ENCODE peak calls at places on chromosomes 3 and 15, in six cellular contexts. One of them, this sample, is unnamed.

GRCh38 chr3:63279442-63279841 is 1.3 kb downstream of the SYNPR start:
- DNase-seq in HCT116: no peak
- DNase-seq in H1: no peak
- DNase-seq in HepG2: no peak
- DNase-seq in SK-N-SH: no peak
- DNase-seq in GM12878: no peak
- DNase-seq in this sample: no peak

GRCh38 chr3:42066516-42067181 is 24.5 kb upstream of the TRAK1 start:
- DNase-seq in HepG2: peak
- DNase-seq in H1: no peak
- DNase-seq in HCT116: no peak
- DNase-seq in GM12878: no peak
- DNase-seq in SK-N-SH: peak
- DNase-seq in this sample: no peak

GRCh38 chr15:89132611-89133242 is 44.5 kb downstream of the ABHD2 start:
- DNase-seq in SK-N-SH: no peak
- DNase-seq in HepG2: peak
- DNase-seq in H1: no peak
- DNase-seq in GM12878: no peak
- DNase-seq in HCT116: no peak
- DNase-seq in this sample: no peak

GRCh38 chr3:52221563-52222318 is 3.7 kb downstream of the TLR9 start:
- DNase-seq in SK-N-SH: no peak
- DNase-seq in GM12878: no peak
- DNase-seq in HCT116: no peak
- DNase-seq in H1: no peak
- DNase-seq in HepG2: no peak
- DNase-seq in this sample: no peak

GRCh38 chr3:64696896-64697295 is 9.1 kb upstream of the ADAMTS9 start:
- DNase-seq in HepG2: no peak
- DNase-seq in H1: no peak
- DNase-seq in HCT116: no peak
- DNase-seq in GM12878: no peak
- DNase-seq in SK-N-SH: no peak
- DNase-seq in this sample: no peak

GRCh38 chr15:56933420-56934210 is 15.2 kb downstream of the TCF12 start:
- DNase-seq in HepG2: no peak
- DNase-seq in HCT116: no peak
- DNase-seq in GM12878: no peak
- DNase-seq in H1: no peak
- DNase-seq in SK-N-SH: no peak
- DNase-seq in this sample: no peak

GRCh38 chr3:158094235-158094916 is 11.8 kb downstream of the SHOX2 start:
- DNase-seq in GM12878: no peak
- DNase-seq in HepG2: no peak
- DNase-seq in HCT116: no peak
- DNase-seq in SK-N-SH: no peak
- DNase-seq in H1: no peak
- DNase-seq in this sample: no peak

GRCh38 chr3:38627956-38628355 is 21.5 kb downstream of the SCN5A start:
- DNase-seq in H1: no peak
- DNase-seq in HCT116: no peak
- DNase-seq in GM12878: no peak
- DNase-seq in HepG2: peak
- DNase-seq in SK-N-SH: peak
- DNase-seq in this sample: peak

GRCh38 chr3:27326211-27326948 is 42.8 kb downstream of the NEK10 start:
- DNase-seq in HepG2: no peak
- DNase-seq in HCT116: no peak
- DNase-seq in GM12878: no peak
- DNase-seq in SK-N-SH: no peak
- DNase-seq in H1: no peak
- DNase-seq in this sample: no peak

GRCh38 chr3:42702982-42703694 is 540 bp upstream of the HHATL start:
- DNase-seq in H1: no peak
- DNase-seq in HCT116: no peak
- DNase-seq in GM12878: no peak
- DNase-seq in SK-N-SH: peak
- DNase-seq in HepG2: no peak
- DNase-seq in this sample: no peak

GRCh38 chr3:141450727-141451378 is 36.0 kb upstream of the RASA2 start:
- DNase-seq in GM12878: no peak
- DNase-seq in HepG2: no peak
- DNase-seq in H1: no peak
- DNase-seq in SK-N-SH: no peak
- DNase-seq in HCT116: no peak
- DNase-seq in this sample: no peak

GRCh38 chr3:126356373-126357298 is 572 bp downstream of the KLF15 start:
- DNase-seq in HCT116: no peak
- DNase-seq in GM12878: no peak
- DNase-seq in H1: no peak
- DNase-seq in SK-N-SH: peak
- DNase-seq in HepG2: no peak
- DNase-seq in this sample: peak

GRCh38 chr3:124217542-124217941 is 225.6 kb upstream of the ROPN1 start:
- DNase-seq in HepG2: peak
- DNase-seq in SK-N-SH: no peak
- DNase-seq in H1: no peak
- DNase-seq in GM12878: no peak
- DNase-seq in HCT116: peak
- DNase-seq in this sample: peak

GRCh38 chr3:67521053-67521646 is 133.3 kb downstream of the SUCLG2 start:
- DNase-seq in GM12878: no peak
- DNase-seq in SK-N-SH: no peak
- DNase-seq in HepG2: no peak
- DNase-seq in HCT116: no peak
- DNase-seq in H1: no peak
- DNase-seq in this sample: no peak

GRCh38 chr15:98888839-98889479 is 118.6 kb downstream of the PGPEP1L start:
- DNase-seq in HCT116: no peak
- DNase-seq in GM12878: no peak
- DNase-seq in SK-N-SH: no peak
- DNase-seq in HepG2: no peak
- DNase-seq in H1: no peak
- DNase-seq in this sample: no peak

GRCh38 chr3:23663246-23663645 is 142.5 kb upstream of the UBE2E1 start:
- DNase-seq in GM12878: no peak
- DNase-seq in HCT116: no peak
- DNase-seq in HepG2: no peak
- DNase-seq in H1: no peak
- DNase-seq in SK-N-SH: no peak
- DNase-seq in this sample: no peak

GRCh38 chr15:58931985-58932384 is 1.5 kb downstream of the SLTM start:
- DNase-seq in HCT116: no peak
- DNase-seq in GM12878: peak
- DNase-seq in H1: no peak
- DNase-seq in HepG2: peak
- DNase-seq in SK-N-SH: peak
- DNase-seq in this sample: peak

GRCh38 chr3:102466001-102466400 is 31.2 kb downstream of the ZPLD1 start:
- DNase-seq in H1: no peak
- DNase-seq in HCT116: peak
- DNase-seq in GM12878: no peak
- DNase-seq in HepG2: no peak
- DNase-seq in SK-N-SH: no peak
- DNase-seq in this sample: no peak

GRCh38 chr15:87671289-87671688 is 585.2 kb downstream of the NTRK3 start:
- DNase-seq in HepG2: no peak
- DNase-seq in SK-N-SH: no peak
- DNase-seq in HCT116: no peak
- DNase-seq in H1: no peak
- DNase-seq in GM12878: no peak
- DNase-seq in this sample: no peak

GRCh38 chr15:87667643-87668042 is 588.9 kb downstream of the NTRK3 start:
- DNase-seq in HCT116: no peak
- DNase-seq in H1: no peak
- DNase-seq in SK-N-SH: no peak
- DNase-seq in GM12878: no peak
- DNase-seq in HepG2: no peak
- DNase-seq in this sample: no peak

GRCh38 chr15:87669846-87670245 is 586.7 kb downstream of the NTRK3 start:
- DNase-seq in H1: no peak
- DNase-seq in HCT116: no peak
- DNase-seq in GM12878: no peak
- DNase-seq in SK-N-SH: no peak
- DNase-seq in HepG2: no peak
- DNase-seq in this sample: no peak

DNA sequence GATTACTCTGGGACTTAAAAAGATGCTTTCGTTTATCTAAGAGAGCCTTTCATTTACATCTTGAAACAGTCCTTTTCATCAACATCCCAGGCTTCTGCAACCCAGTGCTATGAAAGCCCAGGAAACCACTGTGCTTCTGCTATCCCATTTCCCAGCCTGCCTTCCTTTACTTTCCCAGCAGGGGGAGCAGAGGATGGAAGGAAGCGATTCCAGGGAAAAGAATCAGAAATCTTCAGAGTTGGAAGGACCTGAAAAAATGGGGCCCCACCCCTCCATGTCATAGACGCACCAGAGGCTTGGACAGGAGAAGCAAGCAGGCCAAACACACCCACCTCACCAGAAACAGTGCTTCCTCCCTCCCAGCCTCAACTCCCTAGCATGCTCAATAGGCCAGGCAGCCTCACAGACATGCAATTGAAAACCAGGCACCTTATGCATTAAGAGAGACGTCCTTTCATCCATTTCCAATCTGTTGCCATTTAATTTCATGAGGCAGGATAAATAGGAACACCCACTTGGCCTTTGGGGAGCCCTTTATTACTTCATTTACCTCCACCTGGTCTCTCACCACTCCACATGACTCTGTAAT is 584.1 kb downstream of the NTRK3 start:
- DNase-seq in GM12878: no peak
- DNase-seq in HCT116: no peak
- DNase-seq in SK-N-SH: peak
- DNase-seq in H1: peak
- DNase-seq in HepG2: no peak
- DNase-seq in this sample: peak
- TF ChIP-seq JUND in GM12878: no peak
- TF ChIP-seq JUND in HCT116: no peak
- TF ChIP-seq JUND in SK-N-SH: no peak
- TF ChIP-seq JUND in H1: no peak
- TF ChIP-seq JUND in HepG2: no peak
- TF ChIP-seq JUND in this sample: no peak

DNA sequence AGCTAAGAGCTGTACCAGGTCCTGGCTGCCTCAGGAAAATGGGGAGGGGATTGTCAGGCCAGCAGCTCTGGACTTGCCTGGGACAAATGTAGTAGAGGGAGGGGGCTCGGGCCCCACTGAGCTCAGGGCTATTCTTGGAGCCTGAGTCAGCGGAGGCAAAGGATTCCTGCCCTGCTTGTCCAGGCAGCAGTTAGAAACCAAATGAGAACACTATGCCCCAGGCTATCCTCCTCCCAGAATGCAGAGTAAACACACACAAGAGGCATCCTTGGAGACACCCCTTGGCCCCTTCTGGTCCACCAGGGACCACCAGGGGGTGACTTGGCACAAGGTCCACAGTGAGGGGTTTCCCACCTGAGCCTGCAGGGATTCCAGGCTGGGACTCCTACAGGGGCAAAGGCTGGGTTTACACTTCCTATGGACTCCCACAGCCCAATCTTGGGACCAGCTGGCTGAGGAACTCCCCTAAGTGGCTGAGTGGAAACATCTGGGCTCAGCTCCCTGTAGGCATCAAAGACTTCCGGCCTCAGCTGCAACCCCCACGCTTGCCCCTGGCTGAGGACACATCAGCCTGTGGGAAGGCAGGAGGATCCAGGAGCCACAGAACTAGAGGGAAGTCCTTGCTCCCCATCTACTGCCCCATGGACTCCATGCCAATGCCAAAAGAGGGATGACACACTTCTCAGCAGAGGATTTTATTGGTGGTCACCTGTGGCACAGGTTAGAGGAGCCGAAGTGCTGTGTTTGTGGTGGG is 3.4 kb upstream of the COL7A1 start:
- DNase-seq in HCT116: no peak
- DNase-seq in HepG2: no peak
- DNase-seq in H1: no peak
- DNase-seq in GM12878: no peak
- DNase-seq in SK-N-SH: no peak
- DNase-seq in this sample: peak
- TF ChIP-seq JUND in HCT116: no peak
- TF ChIP-seq JUND in HepG2: no peak
- TF ChIP-seq JUND in H1: no peak
- TF ChIP-seq JUND in GM12878: no peak
- TF ChIP-seq JUND in SK-N-SH: no peak
- TF ChIP-seq JUND in this sample: no peak

DNA sequence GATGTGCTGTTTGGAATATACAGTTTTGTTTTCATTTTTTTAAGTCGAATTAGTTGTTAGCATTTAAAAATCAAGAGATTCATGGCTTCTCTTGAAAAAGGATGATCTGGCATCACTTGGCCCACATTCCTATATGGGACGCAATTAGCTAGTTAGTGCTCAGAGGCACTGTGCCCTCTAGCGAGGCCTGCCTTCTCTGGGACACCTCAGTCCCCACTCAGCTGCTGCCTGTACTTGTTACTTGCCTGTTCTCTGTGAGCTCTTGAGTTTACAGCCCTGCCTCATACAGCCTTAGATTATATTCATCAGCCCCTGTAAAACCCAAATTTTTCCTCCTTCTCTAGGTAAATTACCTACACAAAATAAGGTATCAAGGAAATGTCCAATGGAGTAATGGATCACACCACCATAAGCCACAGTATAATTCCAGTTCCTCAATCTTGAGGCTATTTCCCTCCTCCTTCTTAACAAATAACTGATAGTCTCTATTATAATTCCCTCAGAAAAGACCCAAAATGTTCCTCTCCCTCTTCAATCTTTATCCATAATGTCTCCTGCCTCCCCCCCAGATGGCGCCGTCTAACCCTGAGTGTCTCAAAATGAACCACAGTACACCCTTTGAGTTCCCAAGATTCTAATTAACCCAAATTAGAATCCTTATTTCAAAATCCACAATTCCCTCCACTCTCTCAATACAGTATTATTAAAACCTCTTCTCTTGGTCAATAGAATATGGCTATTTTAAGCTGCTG is 2.7 kb downstream of the ZMAT3 start:
- DNase-seq in GM12878: no peak
- DNase-seq in HCT116: no peak
- DNase-seq in HepG2: no peak
- DNase-seq in SK-N-SH: peak
- DNase-seq in H1: no peak
- DNase-seq in this sample: no peak
- TF ChIP-seq JUND in GM12878: no peak
- TF ChIP-seq JUND in HCT116: no peak
- TF ChIP-seq JUND in HepG2: no peak
- TF ChIP-seq JUND in SK-N-SH: no peak
- TF ChIP-seq JUND in H1: no peak
- TF ChIP-seq JUND in this sample: no peak

DNA sequence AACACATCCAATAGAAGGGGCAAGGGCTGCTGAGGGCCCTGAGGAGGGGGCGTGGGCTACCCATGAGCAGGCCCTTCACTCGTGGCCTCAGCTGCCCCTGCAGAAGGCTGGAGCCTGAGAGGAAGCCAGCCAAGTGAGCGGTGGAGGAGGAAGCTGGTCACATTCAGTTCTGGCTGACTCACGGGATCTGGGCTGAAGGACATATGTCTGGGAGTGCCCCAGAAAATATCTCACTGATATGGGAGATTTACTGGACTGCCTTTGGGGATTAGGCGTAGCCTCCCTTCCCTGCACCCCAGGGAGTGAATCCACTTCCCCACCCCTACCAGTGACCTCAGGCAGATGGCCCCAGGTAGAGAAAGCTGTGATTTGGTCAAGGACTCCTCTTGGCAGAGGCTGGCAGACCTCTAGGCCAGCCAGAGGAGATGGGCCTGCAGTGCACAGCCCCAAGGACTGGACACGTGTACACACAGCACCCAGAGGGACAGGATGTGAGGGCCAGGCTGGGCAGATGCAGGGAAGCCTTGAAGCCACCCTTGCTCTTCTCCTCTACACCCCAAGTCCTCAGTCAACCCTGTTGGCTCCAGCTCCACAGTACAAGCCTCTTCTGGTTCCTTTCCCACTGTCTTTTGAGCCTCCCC is 14.2 kb upstream of the ANKDD1A start:
- DNase-seq in HepG2: no peak
- DNase-seq in HCT116: no peak
- DNase-seq in SK-N-SH: no peak
- DNase-seq in GM12878: no peak
- DNase-seq in H1: no peak
- DNase-seq in this sample: no peak
- TF ChIP-seq JUND in HepG2: no peak
- TF ChIP-seq JUND in HCT116: no peak
- TF ChIP-seq JUND in SK-N-SH: no peak
- TF ChIP-seq JUND in GM12878: no peak
- TF ChIP-seq JUND in H1: no peak
- TF ChIP-seq JUND in this sample: no peak

This sample was measured in T47D.